ENCODE peak calls at places on chromosomes 3 and 15, in five cellular contexts. One of them, this sample, is unnamed.

GRCh38 chr15:43465105-43465504 is 27.9 kb downstream of the TP53BP1 start:
- DNase-seq in hepatocyte: no peak
- DNase-seq in DND-41: no peak
- DNase-seq in IMR-90: peak; percentile 91
- DNase-seq in fibroblast of lung: peak; percentile 85
- DNase-seq in this sample: no peak

GRCh38 chr3:119723022-119723421 is 20.2 kb downstream of the CFAP91 start:
- DNase-seq in hepatocyte: no peak
- DNase-seq in DND-41: no peak
- DNase-seq in IMR-90: no peak
- DNase-seq in fibroblast of lung: no peak
- DNase-seq in this sample: no peak

GRCh38 chr3:169666079-169666436 is 2.5 kb upstream of the MECOM start:
- DNase-seq in hepatocyte: no peak
- DNase-seq in DND-41: no peak
- DNase-seq in IMR-90: no peak
- DNase-seq in fibroblast of lung: no peak
- DNase-seq in this sample: no peak

GRCh38 chr15:75517233-75517632 is 61.9 kb downstream of the PTPN9 start:
- DNase-seq in hepatocyte: no peak
- DNase-seq in DND-41: no peak
- DNase-seq in IMR-90: peak; percentile 36
- DNase-seq in fibroblast of lung: peak; percentile 5
- DNase-seq in this sample: no peak

GRCh38 chr3:71680588-71680987 is 44.6 kb downstream of the EIF4E3 start:
- DNase-seq in hepatocyte: peak; percentile 42
- DNase-seq in DND-41: no peak
- DNase-seq in IMR-90: peak; percentile 79
- DNase-seq in fibroblast of lung: peak; percentile 55
- DNase-seq in this sample: no peak

GRCh38 chr3:65888980-65889706 is 149.6 kb downstream of the MAGI1 start:
- DNase-seq in hepatocyte: peak; percentile 21
- DNase-seq in DND-41: no peak
- DNase-seq in IMR-90: peak; percentile 98
- DNase-seq in fibroblast of lung: peak; percentile 98
- DNase-seq in this sample: no peak

GRCh38 chr15:77036537-77037474 is 34.1 kb downstream of the TSPAN3 start:
- DNase-seq in hepatocyte: peak; percentile 5
- DNase-seq in DND-41: no peak
- DNase-seq in IMR-90: no peak
- DNase-seq in fibroblast of lung: no peak
- DNase-seq in this sample: no peak

GRCh38 chr3:149609595-149609994 is 48.2 kb downstream of the WWTR1 start:
- DNase-seq in hepatocyte: peak; percentile 51
- DNase-seq in DND-41: no peak
- DNase-seq in IMR-90: no peak
- DNase-seq in fibroblast of lung: no peak
- DNase-seq in this sample: no peak

GRCh38 chr3:112231727-112232126 is 62.3 kb downstream of the SLC9C1 start:
- DNase-seq in hepatocyte: no peak
- DNase-seq in DND-41: no peak
- DNase-seq in IMR-90: no peak
- DNase-seq in fibroblast of lung: no peak
- DNase-seq in this sample: no peak

GRCh38 chr3:128383316-128384235 is 83.1 kb downstream of the DNAJB8 start:
- DNase-seq in hepatocyte: peak; percentile 85
- DNase-seq in DND-41: peak; percentile 54
- DNase-seq in IMR-90: peak; percentile 44
- DNase-seq in fibroblast of lung: peak; percentile 39
- DNase-seq in this sample: no peak

GRCh38 chr3:13535905-13536304 is 13.0 kb upstream of the FBLN2 start:
- DNase-seq in hepatocyte: no peak
- DNase-seq in DND-41: no peak
- DNase-seq in IMR-90: no peak
- DNase-seq in fibroblast of lung: no peak
- DNase-seq in this sample: no peak

DNA sequence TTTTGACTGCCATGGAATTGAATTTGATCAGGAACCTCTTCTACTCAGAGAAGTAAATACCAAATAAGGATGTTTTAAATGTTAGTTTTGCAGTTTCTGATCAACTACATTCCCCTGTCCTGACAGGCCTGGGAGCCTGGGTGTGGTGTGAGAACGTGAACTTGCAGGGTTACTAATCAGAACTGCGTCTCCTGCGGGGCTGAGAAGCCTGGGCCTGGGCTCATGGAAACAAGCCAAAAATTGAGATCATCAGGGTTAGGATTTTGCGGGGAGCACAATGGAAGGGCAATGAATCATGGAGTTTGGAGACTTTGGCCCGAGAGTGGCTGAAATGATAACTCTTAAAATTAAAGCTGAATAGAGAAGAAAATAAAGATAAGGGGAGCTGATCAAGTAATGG is 47.8 kb upstream of the C3orf70 start:
- DNase-seq in hepatocyte: no peak
- DNase-seq in DND-41: no peak
- DNase-seq in IMR-90: peak; percentile 79
- DNase-seq in fibroblast of lung: peak; percentile 87
- DNase-seq in this sample: no peak
- H3K27ac ChIP-seq in hepatocyte: no peak overlapping the region
- H3K27ac ChIP-seq in DND-41: no peak overlapping the region
- H3K27ac ChIP-seq in IMR-90: no peak overlapping the region
- H3K27ac ChIP-seq in fibroblast of lung: no peak overlapping the region
- H3K27ac ChIP-seq in this sample: no peak overlapping the region

GRCh38 chr15:33810083-33810595 is 158.2 kb upstream of the CHRM5 start:
- DNase-seq in hepatocyte: no peak
- DNase-seq in DND-41: no peak
- DNase-seq in IMR-90: peak; percentile 16
- DNase-seq in fibroblast of lung: no peak
- DNase-seq in this sample: no peak
- TF ChIP-seq CTCF in hepatocyte: no peak
- TF ChIP-seq CTCF in DND-41: no peak
- TF ChIP-seq CTCF in IMR-90: peak; percentile 16
- TF ChIP-seq CTCF in fibroblast of lung: no peak
- TF ChIP-seq CTCF in this sample: no peak

GRCh38 chr3:177351195-177351594 is 153.9 kb upstream of the TBL1XR1 start:
- DNase-seq in hepatocyte: no peak
- DNase-seq in DND-41: no peak
- DNase-seq in IMR-90: no peak
- DNase-seq in fibroblast of lung: no peak
- DNase-seq in this sample: no peak
- H2AFZ ChIP-seq in hepatocyte: peak overlapping the region; percentile 36
- H2AFZ ChIP-seq in DND-41: peak overlapping the region; percentile 67
- H2AFZ ChIP-seq in IMR-90: no peak overlapping the region
- H2AFZ ChIP-seq in fibroblast of lung: no peak overlapping the region
- H2AFZ ChIP-seq in this sample: peak overlapping the region; percentile 66

GRCh38 chr3:55185380-55185779 is 257.5 kb upstream of the LRTM1 start:
- DNase-seq in hepatocyte: no peak
- DNase-seq in DND-41: no peak
- DNase-seq in IMR-90: peak; percentile 86
- DNase-seq in fibroblast of lung: peak; percentile 64
- DNase-seq in this sample: no peak
- H3K27ac ChIP-seq in hepatocyte: peak overlapping the region; percentile 64
- H3K27ac ChIP-seq in DND-41: no peak overlapping the region
- H3K27ac ChIP-seq in IMR-90: no peak overlapping the region
- H3K27ac ChIP-seq in fibroblast of lung: no peak overlapping the region
- H3K27ac ChIP-seq in this sample: no peak overlapping the region

GRCh38 chr3:22392286-22392685 is 641.3 kb upstream of the ZNF385D start:
- DNase-seq in hepatocyte: no peak
- DNase-seq in DND-41: no peak
- DNase-seq in IMR-90: no peak
- DNase-seq in fibroblast of lung: no peak
- DNase-seq in this sample: no peak
- TF ChIP-seq CTCF in hepatocyte: no peak
- TF ChIP-seq CTCF in DND-41: no peak
- TF ChIP-seq CTCF in IMR-90: no peak
- TF ChIP-seq CTCF in fibroblast of lung: no peak
- TF ChIP-seq CTCF in this sample: no peak

GRCh38 chr15:40590635-40591105 is 3.4 kb upstream of the KNL1 start:
- DNase-seq in hepatocyte: peak; percentile 51
- DNase-seq in DND-41: no peak
- DNase-seq in IMR-90: no peak
- DNase-seq in fibroblast of lung: no peak
- DNase-seq in this sample: no peak
- H2AFZ ChIP-seq in hepatocyte: peak overlapping the region; percentile 47
- H2AFZ ChIP-seq in DND-41: peak overlapping the region; percentile 83
- H2AFZ ChIP-seq in IMR-90: peak overlapping the region; percentile 69
- H2AFZ ChIP-seq in fibroblast of lung: peak overlapping the region; percentile 26
- H2AFZ ChIP-seq in this sample: peak overlapping the region; percentile 37

GRCh38 chr15:64050281-64051092 is 4.2 kb upstream of the DAPK2 start:
- DNase-seq in hepatocyte: peak; percentile 53
- DNase-seq in DND-41: no peak
- DNase-seq in IMR-90: no peak
- DNase-seq in fibroblast of lung: no peak
- DNase-seq in this sample: no peak

GRCh38 chr15:64052925-64053491 is 6.7 kb upstream of the DAPK2 start:
- DNase-seq in hepatocyte: no peak
- DNase-seq in DND-41: no peak
- DNase-seq in IMR-90: no peak
- DNase-seq in fibroblast of lung: no peak
- DNase-seq in this sample: no peak

GRCh38 chr15:64051645-64052259 is 5.5 kb upstream of the DAPK2 start:
- DNase-seq in hepatocyte: no peak
- DNase-seq in DND-41: no peak
- DNase-seq in IMR-90: no peak
- DNase-seq in fibroblast of lung: no peak
- DNase-seq in this sample: no peak

GRCh38 chr15:64048766-64049165 is 2.5 kb upstream of the DAPK2 start:
- DNase-seq in hepatocyte: no peak
- DNase-seq in DND-41: no peak
- DNase-seq in IMR-90: no peak
- DNase-seq in fibroblast of lung: no peak
- DNase-seq in this sample: peak; percentile 14

DNA sequence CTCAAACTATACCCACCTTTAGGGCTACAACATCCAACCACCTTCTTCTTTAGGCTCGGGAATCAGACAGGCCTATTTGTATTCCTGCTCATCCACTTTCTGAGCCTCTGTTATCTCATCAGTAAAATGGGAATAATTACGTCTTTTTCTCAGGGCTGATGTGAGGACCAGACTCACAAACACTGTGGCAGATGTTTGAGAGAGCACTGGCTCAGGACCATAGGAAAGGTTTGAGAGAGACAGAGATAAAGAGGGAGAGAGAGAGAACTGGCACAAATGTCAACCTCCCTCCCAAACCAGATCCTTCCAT is 4.8 kb upstream of the DAPK2 start:
- DNase-seq in hepatocyte: no peak
- DNase-seq in DND-41: no peak
- DNase-seq in IMR-90: no peak
- DNase-seq in fibroblast of lung: no peak
- DNase-seq in this sample: no peak
- H3K27ac ChIP-seq in hepatocyte: no peak overlapping the region
- H3K27ac ChIP-seq in DND-41: no peak overlapping the region
- H3K27ac ChIP-seq in IMR-90: no peak overlapping the region
- H3K27ac ChIP-seq in fibroblast of lung: no peak overlapping the region
- H3K27ac ChIP-seq in this sample: no peak overlapping the region

DNA sequence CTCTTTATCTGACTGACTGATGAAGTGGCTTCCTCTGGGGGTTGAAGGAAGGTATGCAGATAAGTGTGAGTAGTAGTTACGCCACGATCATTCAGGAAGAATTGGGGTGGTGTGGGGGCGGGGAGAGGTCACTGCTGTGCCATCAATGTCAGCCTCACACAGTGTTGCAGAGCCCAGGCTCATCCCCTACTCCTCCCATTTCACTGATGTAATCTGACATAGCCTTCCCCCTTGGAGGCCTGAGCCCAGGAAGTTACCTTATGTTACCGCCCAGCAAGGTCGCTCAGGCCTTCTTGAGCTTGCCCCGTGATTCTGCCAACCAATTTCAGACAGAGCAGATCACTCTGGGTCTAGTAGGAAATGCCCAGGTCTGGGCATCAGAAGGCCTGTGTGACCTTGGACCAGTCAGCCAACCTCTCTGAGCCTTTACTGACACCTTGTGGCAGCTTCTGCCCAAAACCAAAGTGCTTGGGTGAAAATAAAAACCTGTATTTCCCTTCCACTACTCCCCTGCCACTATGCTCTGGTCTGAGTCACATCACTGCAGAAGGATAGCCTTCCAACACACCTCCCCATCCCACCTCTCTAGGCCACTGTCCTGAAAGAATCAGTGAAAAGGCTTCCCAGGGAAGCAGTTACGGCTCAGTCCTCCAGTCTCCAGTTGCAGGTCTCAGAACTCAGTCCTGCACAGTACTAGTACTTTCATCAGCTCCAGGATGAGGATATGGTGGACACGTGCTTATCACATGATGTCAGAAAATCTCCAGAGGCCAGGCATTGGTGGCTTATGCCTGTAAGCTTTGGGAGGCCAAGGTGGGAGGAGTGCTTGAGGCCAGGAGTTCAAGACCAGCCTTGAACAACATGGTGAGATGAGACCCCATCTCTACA is 28.1 kb upstream of the INSYN1 start:
- DNase-seq in hepatocyte: no peak
- DNase-seq in DND-41: no peak
- DNase-seq in IMR-90: peak; percentile 21
- DNase-seq in fibroblast of lung: peak; percentile 9
- DNase-seq in this sample: peak; percentile 2
- TF ChIP-seq CTCF in hepatocyte: peak; percentile 19
- TF ChIP-seq CTCF in DND-41: peak; percentile 41
- TF ChIP-seq CTCF in IMR-90: peak; percentile 45
- TF ChIP-seq CTCF in fibroblast of lung: peak; percentile 31
- TF ChIP-seq CTCF in this sample: peak; percentile 57

GRCh38 chr3:8505621-8506020 is 4.0 kb downstream of the LMCD1 start:
- DNase-seq in hepatocyte: no peak
- DNase-seq in DND-41: no peak
- DNase-seq in IMR-90: no peak
- DNase-seq in fibroblast of lung: no peak
- DNase-seq in this sample: no peak

GRCh38 chr3:8506611-8507061 is 5.0 kb downstream of the LMCD1 start:
- DNase-seq in hepatocyte: no peak
- DNase-seq in DND-41: no peak
- DNase-seq in IMR-90: peak; percentile 81
- DNase-seq in fibroblast of lung: peak; percentile 88
- DNase-seq in this sample: no peak

GRCh38 chr3:8503871-8504610 is 2.4 kb downstream of the LMCD1 start:
- DNase-seq in hepatocyte: no peak
- DNase-seq in DND-41: no peak
- DNase-seq in IMR-90: no peak
- DNase-seq in fibroblast of lung: peak; percentile 13
- DNase-seq in this sample: peak; percentile 12

GRCh38 chr3:8503461-8503860 is 1.8 kb downstream of the LMCD1 start:
- DNase-seq in hepatocyte: no peak
- DNase-seq in DND-41: no peak
- DNase-seq in IMR-90: no peak
- DNase-seq in fibroblast of lung: peak; percentile 60
- DNase-seq in this sample: no peak

GRCh38 chr3:8504611-8504973 is 3.0 kb downstream of the LMCD1 start:
- DNase-seq in hepatocyte: no peak
- DNase-seq in DND-41: no peak
- DNase-seq in IMR-90: no peak
- DNase-seq in fibroblast of lung: no peak
- DNase-seq in this sample: no peak
- H2AFZ ChIP-seq in hepatocyte: no peak overlapping the region
- H2AFZ ChIP-seq in DND-41: no peak overlapping the region
- H2AFZ ChIP-seq in IMR-90: no peak overlapping the region
- H2AFZ ChIP-seq in fibroblast of lung: no peak overlapping the region
- H2AFZ ChIP-seq in this sample: peak overlapping the region; percentile 81

GRCh38 chr3:50196253-50196801 is 4.9 kb downstream of the GNAT1 start:
- DNase-seq in hepatocyte: no peak
- DNase-seq in DND-41: no peak
- DNase-seq in IMR-90: no peak
- DNase-seq in fibroblast of lung: no peak
- DNase-seq in this sample: no peak
- H3K27ac ChIP-seq in hepatocyte: peak overlapping the region; percentile 54
- H3K27ac ChIP-seq in DND-41: no peak overlapping the region
- H3K27ac ChIP-seq in IMR-90: no peak overlapping the region
- H3K27ac ChIP-seq in fibroblast of lung: no peak overlapping the region
- H3K27ac ChIP-seq in this sample: no peak overlapping the region

This sample was measured in OCI-LY7.